ENCODE peak calls at places on chromosomes 16 and 17, in five cellular contexts. O is left kidney, Z is HFFc6, P is DMS153, W is mesenteric fat pad. K is an unnamed sample.

GRCh38 chr17:38674749-38675615 is at the start of gene EPOP:
- DNase-seq in O (peak; percentile 93), Z (peak; percentile 64), P (peak; percentile 73), W (peak; percentile 95), K (peak; percentile 86)

GRCh38 chr17:35568561-35568960 is 7.9 kb upstream of the SLFN14 start:
- DNase-seq in O (peak; percentile 55), Z (peak; percentile 41), P (no peak), W (no peak), K (no peak)

GRCh38 chr17:64658931-64659330 is 3.2 kb downstream of the SMURF2 start:
- DNase-seq in O (no peak), Z (peak; percentile 69), P (no peak), W (no peak), K (no peak)

GRCh38 chr17:77622627-77623026 is 335.9 kb upstream of the TNRC6C start:
- DNase-seq in O (no peak), Z (no peak), P (peak; percentile 68), W (no peak), K (no peak)

GRCh38 chr16:58661199-58661830 is 23.3 kb downstream of the SLC38A7 start:
- DNase-seq in O (peak; percentile 91), Z (peak; percentile 91), P (peak; percentile 43), W (no peak), K (no peak)

GRCh38 chr16:11602321-11602720 is 15.6 kb upstream of the LITAF start:
- DNase-seq in O (peak; percentile 32), Z (no peak), P (peak; percentile 96), W (no peak), K (no peak)

GRCh38 chr17:68195667-68196393 is 52.0 kb upstream of the AMZ2 start:
- DNase-seq in O (peak; percentile 61), Z (no peak), P (no peak), W (peak; percentile 45), K (no peak)

GRCh38 chr16:69626256-69626655 is 60.5 kb downstream of the NFAT5 start:
- DNase-seq in O (no peak), Z (no peak), P (no peak), W (no peak), K (no peak)

GRCh38 chr16:48383877-48384304 is 1.3 kb downstream of the SIAH1 start:
- DNase-seq in O (peak; percentile 76), Z (peak; percentile 38), P (no peak), W (no peak), K (no peak)

GRCh38 chr16:23280483-23280967 is 21.6 kb upstream of the SCNN1B start:
- DNase-seq in O (peak; percentile 25), Z (no peak), P (peak; percentile 85), W (no peak), K (no peak)

GRCh38 chr16:87076950-87077749 is 240.0 kb downstream of the C16orf95 start:
- DNase-seq in O (peak; percentile 72), Z (peak; percentile 51), P (peak; percentile 35), W (no peak), K (no peak)

GRCh38 chr17:58637011-58637570 is 54.8 kb downstream of the TEX14 start:
- DNase-seq in O (no peak), Z (no peak), P (no peak), W (no peak), K (no peak)

GRCh38 chr17:80504671-80505413 is 28.4 kb upstream of the NPTX1 start:
- DNase-seq in O (no peak), Z (peak; percentile 61), P (no peak), W (no peak), K (no peak)

GRCh38 chr16:3754304-3754703 is 37.0 kb upstream of the TRAP1 start:
- DNase-seq in O (no peak), Z (no peak), P (no peak), W (no peak), K (no peak)

GRCh38 chr16:81626181-81626674 is 152.9 kb upstream of the PLCG2 start:
- DNase-seq in O (no peak), Z (peak; percentile 62), P (no peak), W (no peak), K (no peak)

GRCh38 chr16:19027416-19027815 is 40.0 kb upstream of the COQ7 start:
- DNase-seq in O (no peak), Z (no peak), P (no peak), W (no peak), K (no peak)

GRCh38 chr17:7851438-7852261 is 3.2 kb upstream of the TMEM88 start:
- DNase-seq in O (peak; percentile 97), Z (peak; percentile 60), P (peak; percentile 55), W (peak; percentile 97), K (peak; percentile 89)

GRCh38 chr17:6524520-6524919 is 31.8 kb downstream of the PITPNM3 start:
- DNase-seq in O (no peak), Z (no peak), P (no peak), W (no peak), K (peak; percentile 5)

GRCh38 chr16:972316-973002 is 1.7 kb upstream of the LMF1 start:
- DNase-seq in O (peak; percentile 41), Z (no peak), P (no peak), W (no peak), K (no peak)

GRCh38 chr17:32625971-32626370 is 139.2 kb downstream of the CDK5R1 start:
- DNase-seq in O (no peak), Z (no peak), P (peak; percentile 70), W (no peak), K (no peak)

GRCh38 chr16:88298166-88298881 is 84.4 kb upstream of the ZNF469 start:
- DNase-seq in O (no peak), Z (peak; percentile 32), P (no peak), W (no peak), K (peak; percentile 87)

GRCh38 chr17:21039839-21040575 is 2.8 kb downstream of the USP22 start:
- DNase-seq in O (peak; percentile 73), Z (peak; percentile 49), P (no peak), W (peak; percentile 79), K (no peak)

GRCh38 chr17:48024149-48025039 is 13.2 kb downstream of the COPZ2 start:
- DNase-seq in O (peak; percentile 58), Z (peak; percentile 64), P (peak; percentile 47), W (peak; percentile 90), K (no peak)

GRCh38 chr16:4373356-4373908 is 1.8 kb downstream of the VASN start:
- DNase-seq in O (no peak), Z (no peak), P (no peak), W (no peak), K (no peak)

GRCh38 chr16:89004209-89004831 is 27.3 kb upstream of the CBFA2T3 start:
- DNase-seq in O (peak; percentile 32), Z (peak; percentile 4), P (peak; percentile 10), W (no peak), K (no peak)

GRCh38 chr17:57451126-57451690 is 194.9 kb downstream of the MSI2 start:
- DNase-seq in O (no peak), Z (no peak), P (no peak), W (no peak), K (no peak)